ENCODE peak calls at places on chromosomes 5 and 9, in nine cellular contexts. P is psoas muscle; M is OCI-LY7; F is naive thymus-derived CD4-positive, alpha-beta T cell; J is fibroblast of the aortic adventitia; B is EL; K is mucosa of gallbladder; H is stimulated activated CD8-positive, alpha-beta memory T cell treated with anti-CD3 and anti-CD28 coated beads, Interleukin-15, amount 100 ng/mL, for 1 hour; Z is HuH-7. O is an unnamed sample.

GRCh38 chr5:124330595-124330994 is 415.8 kb downstream of the ZNF608 start:
- DNase-seq in P (no peak), M (no peak), F (no peak), J (peak), B (peak), K (no peak), H (no peak), Z (no peak), O (no peak)

GRCh38 chr9:96663506-96664120 is 8.5 kb upstream of the PRXL2C start:
- DNase-seq in P (no peak), M (no peak), F (no peak), J (peak), B (no peak), K (no peak), H (no peak), Z (no peak), O (no peak)

GRCh38 chr5:95304706-95305105 is 19.8 kb upstream of the MCTP1 start:
- DNase-seq in P (no peak), M (no peak), F (no peak), J (no peak), B (no peak), K (no peak), H (no peak), Z (no peak), O (no peak)

GRCh38 chr9:20701058-20701457 is 17.0 kb downstream of the FOCAD start:
- DNase-seq in P (no peak), M (no peak), F (no peak), J (peak), B (no peak), K (no peak), H (no peak), Z (no peak), O (no peak)

GRCh38 chr5:75510836-75511434 is 494 bp downstream of the CERT1 start:
- DNase-seq in P (peak), M (peak), F (no peak), J (no peak), B (no peak), K (peak), H (peak), Z (peak), O (peak)

GRCh38 chr9:104606202-104606601 is 775 bp upstream of the OR13C2 start:
- DNase-seq in P (no peak), M (no peak), F (no peak), J (no peak), B (no peak), K (no peak), H (no peak), Z (no peak), O (no peak)

GRCh38 chr9:98222885-98223640 is 30.6 kb upstream of the CORO2A start:
- DNase-seq in P (no peak), M (no peak), F (no peak), J (peak), B (peak), K (no peak), H (no peak), Z (no peak), O (no peak)

GRCh38 chr9:106862115-106862945 is 636 bp upstream of the ZNF462 start:
- DNase-seq in P (no peak), M (no peak), F (no peak), J (peak), B (peak), K (peak), H (no peak), Z (peak), O (peak)

GRCh38 chr9:12930906-12931305 is 156.1 kb downstream of the LURAP1L start:
- DNase-seq in P (no peak), M (no peak), F (no peak), J (no peak), B (peak), K (no peak), H (no peak), Z (no peak), O (no peak)

GRCh38 chr9:89536145-89536574 is 38.2 kb upstream of the SEMA4D start:
- DNase-seq in P (no peak), M (no peak), F (no peak), J (no peak), B (no peak), K (no peak), H (no peak), Z (no peak), O (no peak)

GRCh38 chr9:26326473-26327044 is 566.0 kb downstream of the CAAP1 start:
- DNase-seq in P (no peak), M (peak), F (no peak), J (peak), B (peak), K (peak), H (no peak), Z (peak), O (peak)

GRCh38 chr5:58241383-58241782 is 218.5 kb downstream of the PLK2 start:
- DNase-seq in P (no peak), M (no peak), F (no peak), J (peak), B (peak), K (peak), H (no peak), Z (no peak), O (peak)

GRCh38 chr9:112755059-112755458 is 4.5 kb downstream of the SNX30 start:
- DNase-seq in P (no peak), M (no peak), F (no peak), J (peak), B (no peak), K (no peak), H (no peak), Z (no peak), O (no peak)

GRCh38 chr9:95808001-95808400 is 67.5 kb upstream of the ERCC6L2 start:
- DNase-seq in P (no peak), M (no peak), F (no peak), J (peak), B (peak), K (no peak), H (no peak), Z (no peak), O (no peak)

GRCh38 chr9:77585335-77585786 is 62.8 kb downstream of the GNA14 start:
- DNase-seq in P (no peak), M (no peak), F (no peak), J (no peak), B (no peak), K (no peak), H (no peak), Z (no peak), O (no peak)

O was measured in uterus.